ENCODE peak calls at places on chromosome 9, in four cellular contexts. One of them, this sample, is unnamed. For H3K36me3, the result is how much of the 10 kb centered on the place peaks cover.

GRCh38 chr9:138025908-138026307 is 148.3 kb downstream of the CACNA1B start:
- DNase-seq in endodermal cell: no peak
- DNase-seq in MM.1S: no peak
- DNase-seq in psoas muscle: no peak
- DNase-seq in this sample: no peak

GRCh38 chr9:5832093-5832542 is 799 bp downstream of the ERMP1 start:
- DNase-seq in psoas muscle: no peak
- DNase-seq in endodermal cell: no peak
- DNase-seq in MM.1S: peak
- DNase-seq in this sample: no peak

GRCh38 chr9:116247284-116247683 is 93.7 kb downstream of the PAPPA start:
- DNase-seq in psoas muscle: no peak
- DNase-seq in MM.1S: no peak
- DNase-seq in endodermal cell: no peak
- DNase-seq in this sample: no peak

GRCh38 chr9:125755340-125755739 is 8.2 kb downstream of the PBX3 start:
- DNase-seq in MM.1S: no peak
- DNase-seq in psoas muscle: no peak
- DNase-seq in endodermal cell: no peak
- DNase-seq in this sample: no peak

GRCh38 chr9:26437056-26437711 is 455.4 kb downstream of the CAAP1 start:
- DNase-seq in endodermal cell: no peak
- DNase-seq in psoas muscle: no peak
- DNase-seq in MM.1S: no peak
- DNase-seq in this sample: no peak

GRCh38 chr9:130309689-130310455 is 44.3 kb downstream of the HMCN2 start:
- DNase-seq in psoas muscle: peak
- DNase-seq in endodermal cell: no peak
- DNase-seq in MM.1S: no peak
- DNase-seq in this sample: peak

GRCh38 chr9:114484854-114485443 is 20.3 kb downstream of the WHRN start:
- DNase-seq in MM.1S: peak
- DNase-seq in endodermal cell: no peak
- DNase-seq in psoas muscle: no peak
- DNase-seq in this sample: no peak

GRCh38 chr9:137255448-137256114 is 454 bp downstream of the NELFB start:
- DNase-seq in endodermal cell: no peak
- DNase-seq in MM.1S: peak
- DNase-seq in psoas muscle: no peak
- DNase-seq in this sample: peak

GRCh38 chr9:102032614-102033013 is 294.2 kb upstream of the GRIN3A start:
- DNase-seq in endodermal cell: no peak
- DNase-seq in psoas muscle: no peak
- DNase-seq in MM.1S: no peak
- DNase-seq in this sample: no peak

GRCh38 chr9:13447551-13448422 is 168.3 kb upstream of the MPDZ start:
- DNase-seq in MM.1S: no peak
- DNase-seq in endodermal cell: no peak
- DNase-seq in psoas muscle: no peak
- DNase-seq in this sample: no peak

GRCh38 chr9:132283863-132284262 is 70.9 kb downstream of the SETX start:
- DNase-seq in psoas muscle: no peak
- DNase-seq in MM.1S: no peak
- DNase-seq in endodermal cell: no peak
- DNase-seq in this sample: no peak

GRCh38 chr9:72623156-72623555 is 101.7 kb downstream of the TMC1 start:
- DNase-seq in MM.1S: no peak
- DNase-seq in endodermal cell: no peak
- DNase-seq in psoas muscle: no peak
- DNase-seq in this sample: no peak

GRCh38 chr9:121299467-121300282 is 31.7 kb downstream of the GSN start:
- DNase-seq in MM.1S: no peak
- DNase-seq in psoas muscle: peak
- DNase-seq in endodermal cell: peak
- DNase-seq in this sample: peak

GRCh38 chr9:93646640-93647178 is 70.3 kb downstream of the PHF2 start:
- DNase-seq in MM.1S: no peak
- DNase-seq in psoas muscle: peak
- DNase-seq in endodermal cell: peak
- DNase-seq in this sample: no peak

GRCh38 chr9:69877852-69878507 is 57.4 kb downstream of the CFAP95 start:
- DNase-seq in psoas muscle: no peak
- DNase-seq in endodermal cell: no peak
- DNase-seq in MM.1S: peak
- DNase-seq in this sample: no peak

GRCh38 chr9:136093995-136094881 is 851 bp downstream of the NACC2 start:
- DNase-seq in endodermal cell: peak
- DNase-seq in psoas muscle: peak
- DNase-seq in MM.1S: no peak
- DNase-seq in this sample: peak

GRCh38 chr9:73701415-73702057 is 549.9 kb downstream of the ANXA1 start:
- DNase-seq in endodermal cell: no peak
- DNase-seq in MM.1S: no peak
- DNase-seq in psoas muscle: no peak
- DNase-seq in this sample: no peak

GRCh38 chr9:104987743-104988142 is 59.8 kb upstream of the ABCA1 start:
- DNase-seq in MM.1S: no peak
- DNase-seq in psoas muscle: no peak
- DNase-seq in endodermal cell: no peak
- DNase-seq in this sample: no peak

GRCh38 chr9:137114220-137114612 is 317 bp downstream of the DPP7 start:
- DNase-seq in psoas muscle: no peak
- DNase-seq in endodermal cell: peak
- DNase-seq in MM.1S: no peak
- DNase-seq in this sample: no peak

GRCh38 chr9:84300271-84300670 is 40.3 kb downstream of the SLC28A3 start:
- DNase-seq in MM.1S: no peak
- DNase-seq in psoas muscle: no peak
- DNase-seq in endodermal cell: peak
- DNase-seq in this sample: no peak

GRCh38 chr9:17852108-17852507 is 273.2 kb downstream of the SH3GL2 start:
- DNase-seq in psoas muscle: no peak
- DNase-seq in endodermal cell: no peak
- DNase-seq in MM.1S: no peak
- DNase-seq in this sample: no peak

GRCh38 chr9:21711504-21711903 is 90.9 kb upstream of the MTAP start:
- DNase-seq in psoas muscle: no peak
- DNase-seq in MM.1S: no peak
- DNase-seq in endodermal cell: peak
- DNase-seq in this sample: no peak

GRCh38 chr9:69671904-69672827 is at the start of gene APBA1:
- DNase-seq in endodermal cell: peak
- DNase-seq in psoas muscle: peak
- DNase-seq in MM.1S: peak
- DNase-seq in this sample: peak

GRCh38 chr9:88808019-88808656 is 183.1 kb upstream of the S1PR3 start:
- DNase-seq in endodermal cell: peak
- DNase-seq in psoas muscle: no peak
- DNase-seq in MM.1S: no peak
- DNase-seq in this sample: no peak

GRCh38 chr9:32589083-32589713 is 16.2 kb upstream of the NDUFB6 start:
- DNase-seq in endodermal cell: no peak
- DNase-seq in MM.1S: peak
- DNase-seq in psoas muscle: no peak
- DNase-seq in this sample: no peak

GRCh38 chr9:98862936-98863335 is 55.5 kb downstream of the GALNT12 start:
- DNase-seq in MM.1S: no peak
- DNase-seq in psoas muscle: no peak
- DNase-seq in endodermal cell: no peak
- DNase-seq in this sample: no peak

GRCh38 chr9:33044677-33045282 is 19.7 kb downstream of the DNAJA1 start:
- DNase-seq in MM.1S: no peak
- DNase-seq in endodermal cell: peak
- DNase-seq in psoas muscle: no peak
- DNase-seq in this sample: no peak

GRCh38 chr9:131728546-131728910 is 11.3 kb downstream of the RAPGEF1 start:
- DNase-seq in MM.1S: peak
- DNase-seq in psoas muscle: no peak
- DNase-seq in endodermal cell: no peak
- DNase-seq in this sample: no peak

GRCh38 chr9:81574399-81574798 is 114.9 kb downstream of the TLE1 start:
- DNase-seq in endodermal cell: no peak
- DNase-seq in psoas muscle: no peak
- DNase-seq in MM.1S: no peak
- DNase-seq in this sample: no peak

GRCh38 chr9:91037511-91038482 is 236.2 kb downstream of the SYK start:
- DNase-seq in endodermal cell: no peak
- DNase-seq in psoas muscle: peak
- DNase-seq in MM.1S: no peak
- DNase-seq in this sample: no peak

GRCh38 chr9:13896922-13897835 is 416.8 kb downstream of the NFIB start:
- DNase-seq in MM.1S: no peak
- DNase-seq in endodermal cell: no peak
- DNase-seq in psoas muscle: no peak
- DNase-seq in this sample: no peak

GRCh38 chr9:79756414-79756813 is 184.6 kb downstream of the TLE4 start:
- DNase-seq in endodermal cell: no peak
- DNase-seq in MM.1S: no peak
- DNase-seq in psoas muscle: no peak
- DNase-seq in this sample: no peak
- H3K36me3 ChIP-seq in endodermal cell: under half
- H3K36me3 ChIP-seq in MM.1S: under half
- H3K36me3 ChIP-seq in psoas muscle: under half
- H3K36me3 ChIP-seq in this sample: under half

GRCh38 chr9:133890583-133890982 is 101.5 kb downstream of the VAV2 start:
- DNase-seq in psoas muscle: no peak
- DNase-seq in endodermal cell: no peak
- DNase-seq in MM.1S: no peak
- DNase-seq in this sample: no peak

GRCh38 chr9:133888779-133889491 is 103.2 kb downstream of the VAV2 start:
- DNase-seq in psoas muscle: no peak
- DNase-seq in MM.1S: no peak
- DNase-seq in endodermal cell: no peak
- DNase-seq in this sample: no peak

GRCh38 chr9:133888048-133888778 is 103.9 kb downstream of the VAV2 start:
- DNase-seq in endodermal cell: no peak
- DNase-seq in MM.1S: no peak
- DNase-seq in psoas muscle: no peak
- DNase-seq in this sample: no peak

GRCh38 chr9:133891741-133892140 is 100.4 kb downstream of the VAV2 start:
- DNase-seq in endodermal cell: no peak
- DNase-seq in MM.1S: no peak
- DNase-seq in psoas muscle: no peak
- DNase-seq in this sample: no peak

GRCh38 chr9:133889498-133890301 is 102.4 kb downstream of the VAV2 start:
- DNase-seq in MM.1S: no peak
- DNase-seq in endodermal cell: no peak
- DNase-seq in psoas muscle: no peak
- DNase-seq in this sample: no peak
- TF ChIP-seq CTCF in MM.1S: no peak
- TF ChIP-seq CTCF in endodermal cell: no peak
- TF ChIP-seq CTCF in psoas muscle: no peak
- TF ChIP-seq CTCF in this sample: no peak

DNA sequence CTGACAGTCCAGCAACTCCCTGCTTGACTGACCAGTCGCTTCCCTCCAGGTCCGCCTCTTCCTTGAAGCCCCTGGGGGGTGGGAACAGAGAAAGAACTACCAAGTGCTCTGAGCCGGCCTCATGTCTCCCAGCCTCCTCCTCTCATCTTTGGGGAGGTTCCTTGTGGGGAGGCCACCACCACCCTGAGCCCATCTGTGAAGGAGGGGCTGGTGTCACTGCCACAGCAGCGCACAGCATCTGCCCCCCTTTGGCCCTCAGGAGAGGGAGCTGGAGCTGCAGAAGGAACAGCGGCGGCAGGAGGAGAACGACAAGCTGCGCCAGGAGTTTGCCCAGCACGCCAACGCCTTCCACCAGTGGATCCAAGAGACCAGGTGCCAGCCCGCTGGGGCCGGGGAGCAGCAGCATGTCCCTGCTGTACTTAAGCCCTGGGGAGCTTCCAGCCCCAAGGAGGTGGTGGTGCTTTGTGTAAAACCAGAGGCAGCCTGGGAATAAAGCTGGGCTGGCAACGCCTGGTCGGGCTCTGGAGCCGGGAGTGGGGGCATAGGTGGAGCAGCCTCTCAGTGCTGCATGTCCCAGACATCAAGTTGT is 29.4 kb downstream of the DYNC2I2 start:
- DNase-seq in MM.1S: no peak
- DNase-seq in endodermal cell: no peak
- DNase-seq in psoas muscle: no peak
- DNase-seq in this sample: no peak
- H3K36me3 ChIP-seq in MM.1S: under half
- H3K36me3 ChIP-seq in endodermal cell: half or more
- H3K36me3 ChIP-seq in psoas muscle: half or more
- H3K36me3 ChIP-seq in this sample: half or more

DNA sequence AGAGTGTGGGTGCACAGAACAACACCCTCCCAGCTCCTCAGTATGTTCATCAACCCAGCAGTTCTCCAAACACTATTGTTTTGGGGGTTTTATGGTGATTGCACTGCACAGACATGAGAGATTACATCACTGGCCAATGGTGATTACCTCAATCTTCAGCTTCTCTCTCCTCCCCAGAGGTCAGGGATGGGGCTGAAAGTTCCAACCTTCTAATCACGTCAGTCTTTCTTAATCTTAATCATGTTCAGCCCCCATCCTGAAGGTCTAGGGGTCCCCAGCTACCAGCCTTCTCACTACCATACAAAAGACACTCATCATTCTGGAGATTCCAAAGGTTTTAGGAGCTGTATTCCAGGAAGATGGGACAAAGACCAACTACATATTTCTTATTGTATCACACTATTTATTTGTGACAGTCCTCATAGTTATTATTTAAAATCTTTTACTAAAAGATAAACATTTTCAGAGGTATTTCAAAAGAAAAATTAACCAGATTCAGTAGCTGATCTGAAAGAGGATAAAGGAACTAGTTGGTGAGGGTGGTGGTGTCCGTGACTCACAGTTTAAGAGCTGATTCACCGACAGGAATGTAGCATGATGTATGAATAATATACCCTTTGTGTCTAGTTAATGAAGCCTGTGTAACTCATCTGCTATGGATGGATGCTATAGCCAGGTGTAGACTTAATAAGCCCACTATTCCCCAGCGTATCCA is 35.6 kb downstream of the RASEF start:
- DNase-seq in psoas muscle: no peak
- DNase-seq in endodermal cell: no peak
- DNase-seq in MM.1S: no peak
- DNase-seq in this sample: no peak
- TF ChIP-seq CTCF in psoas muscle: no peak
- TF ChIP-seq CTCF in endodermal cell: no peak
- TF ChIP-seq CTCF in MM.1S: no peak
- TF ChIP-seq CTCF in this sample: no peak